ENCODE peak calls at places on chromosomes 12 and 14, in nine cellular contexts. B is NT2/D1; U is myocyte; T is ACHN; X is activated CD4-positive, alpha-beta T cell treated with anti-CD3 and anti-CD28 coated beads, Interleukin-2, amount 10 ng/mL, durations not matched to agents 7 days and 5 days; K is pancreas; G is iPS-NIHi11; L is stimulated activated CD8-positive, alpha-beta memory T cell treated with anti-CD3 and anti-CD28 coated beads, Interleukin-2, amount 100 ng/mL, for 48 hours; W is mesendoderm. D is an unnamed sample.
A peak's percentile ranks its signal among the peaks of the same experiment; 100 is the strongest.

GRCh38 chr14:77120771-77121743 is 20.5 kb downstream of the ZDHHC22 start:
- DNase-seq in B (no peak), U (peak; percentile 58), T (no peak), X (peak; percentile 61), K (no peak), G (no peak), L (no peak), W (no peak), D (no peak)

GRCh38 chr14:51236314-51236713 is 3.7 kb upstream of the TMX1 start:
- DNase-seq in B (no peak), U (no peak), T (no peak), X (no peak), K (no peak), G (no peak), L (no peak), W (peak; percentile 29), D (no peak)

GRCh38 chr14:71204231-71204630 is 297.0 kb downstream of the PCNX1 start:
- DNase-seq in B (no peak), U (no peak), T (no peak), X (no peak), K (no peak), G (no peak), L (no peak), W (no peak), D (no peak)

GRCh38 chr12:55049676-55050075 is 29.9 kb downstream of the NEUROD4 start:
- DNase-seq in B (no peak), U (no peak), T (no peak), X (no peak), K (no peak), G (no peak), L (no peak), W (no peak), D (no peak)

GRCh38 chr12:65106948-65107347 is 14.2 kb downstream of the WIF1 start:
- DNase-seq in B (no peak), U (no peak), T (peak; percentile 37), X (no peak), K (no peak), G (peak; percentile 31), L (no peak), W (no peak), D (no peak)

GRCh38 chr14:23640524-23641141 is 4.5 kb downstream of the DHRS2 start:
- DNase-seq in B (no peak), U (peak; percentile 75), T (no peak), X (no peak), K (no peak), G (no peak), L (no peak), W (peak; percentile 43), D (no peak)

GRCh38 chr12:45938566-45938965 is 51.8 kb downstream of the SCAF11 start:
- DNase-seq in B (no peak), U (no peak), T (no peak), X (no peak), K (no peak), G (no peak), L (no peak), W (no peak), D (no peak)

GRCh38 chr12:108832730-108833354 is 24.5 kb downstream of the SSH1 start:
- DNase-seq in B (no peak), U (peak; percentile 90), T (peak; percentile 74), X (no peak), K (no peak), G (no peak), L (no peak), W (peak; percentile 86), D (no peak)

GRCh38 chr14:50222061-50222613 is 9.2 kb downstream of the SOS2 start:
- DNase-seq in B (no peak), U (no peak), T (no peak), X (no peak), K (no peak), G (no peak), L (no peak), W (no peak), D (no peak)

GRCh38 chr14:50957296-50957695 is 13.0 kb upstream of the PYGL start:
- DNase-seq in B (no peak), U (peak; percentile 28), T (no peak), X (no peak), K (no peak), G (no peak), L (no peak), W (no peak), D (no peak)

GRCh38 chr12:104164635-104165034 is 26.6 kb upstream of the NFYB start:
- DNase-seq in B (peak; percentile 28), U (no peak), T (no peak), X (no peak), K (no peak), G (no peak), L (no peak), W (no peak), D (no peak)

D was measured in ureter.